ENCODE peak calls at places on chromosomes 4 and X, in nine cellular contexts. R is pancreas; P is progenitor cell of endocrine pancreas; K is breast epithelium; T is nephron progenitor cell; H is cardiac muscle cell; I is type B pancreatic cell; J is stomach; B is CD8-positive, alpha-beta T cell. S is an unnamed sample.

GRCh38 chrX:20410540-20410939 is 143.8 kb upstream of the RPS6KA3 start:
- DNase-seq in R (no peak), P (no peak), K (no peak), T (no peak), H (no peak), I (no peak), J (no peak), B (no peak), S (no peak)

GRCh38 chr4:148302416-148302815 is 139.8 kb downstream of the NR3C2 start:
- DNase-seq in R (no peak), P (no peak), K (no peak), T (no peak), H (no peak), I (no peak), J (no peak), B (no peak), S (no peak)

GRCh38 chr4:42555828-42556227 is 101.1 kb downstream of the ATP8A1 start:
- DNase-seq in R (no peak), P (no peak), K (no peak), T (no peak), H (no peak), I (no peak), J (no peak), B (no peak), S (no peak)

GRCh38 chr4:127145001-127145400 is 487.8 kb upstream of the INTU start:
- DNase-seq in R (no peak), P (no peak), K (no peak), T (no peak), H (no peak), I (no peak), J (no peak), B (no peak), S (no peak)

GRCh38 chrX:28312965-28313364 is 274.3 kb upstream of the IL1RAPL1 start:
- DNase-seq in R (no peak), P (no peak), K (no peak), T (no peak), H (no peak), I (no peak), J (no peak), B (no peak), S (no peak)

GRCh38 chrX:129651756-129652564 is 2.8 kb downstream of the APLN start:
- DNase-seq in R (no peak), P (no peak), K (no peak), T (no peak), H (peak), I (peak), J (peak), B (peak), S (peak)

GRCh38 chrX:12269484-12269883 is 131.2 kb downstream of the FRMPD4 start:
- DNase-seq in R (no peak), P (no peak), K (no peak), T (no peak), H (no peak), I (no peak), J (no peak), B (no peak), S (no peak)

GRCh38 chrX:129737921-129738320 is 858 bp upstream of the XPNPEP2 start:
- DNase-seq in R (no peak), P (no peak), K (no peak), T (no peak), H (no peak), I (no peak), J (no peak), B (no peak), S (no peak)

GRCh38 chrX:103066606-103067005 is 2.6 kb upstream of the BEX1 start:
- DNase-seq in R (no peak), P (no peak), K (no peak), T (no peak), H (no peak), I (no peak), J (no peak), B (no peak), S (no peak)

GRCh38 chr4:4390046-4390445 is 3.1 kb downstream of the NSG1 start:
- DNase-seq in R (no peak), P (no peak), K (no peak), T (no peak), H (no peak), I (no peak), J (no peak), B (no peak), S (no peak)

GRCh38 chr4:1767058-1767769 is 25.9 kb upstream of the FGFR3 start:
- DNase-seq in R (no peak), P (peak), K (no peak), T (peak), H (peak), I (no peak), J (no peak), B (no peak), S (no peak)

GRCh38 chr4:1205641-1206298 is 33.4 kb upstream of the SPON2 start:
- DNase-seq in R (peak), P (peak), K (no peak), T (no peak), H (no peak), I (peak), J (peak), B (no peak), S (peak)

GRCh38 chr4:6733358-6734164 is 17.6 kb downstream of the BLOC1S4 start:
- DNase-seq in R (no peak), P (no peak), K (no peak), T (no peak), H (no peak), I (no peak), J (no peak), B (no peak), S (no peak)

GRCh38 chr4:53507671-53508286 is 83.5 kb downstream of the LNX1 start:
- DNase-seq in R (no peak), P (no peak), K (no peak), T (no peak), H (no peak), I (no peak), J (peak), B (no peak), S (no peak)

GRCh38 chr4:77418333-77418732 is 187.3 kb upstream of the CXCL13 start:
- DNase-seq in R (no peak), P (no peak), K (no peak), T (no peak), H (no peak), I (no peak), J (no peak), B (no peak), S (no peak)

GRCh38 chrX:13220916-13221315 is 98.9 kb downstream of the ATXN3L start:
- DNase-seq in R (no peak), P (no peak), K (no peak), T (no peak), H (no peak), I (no peak), J (no peak), B (no peak), S (no peak)

GRCh38 chr4:47032405-47033106 is 1.2 kb downstream of the GABRB1 start:
- DNase-seq in R (peak), P (peak), K (no peak), T (peak), H (peak), I (peak), J (peak), B (peak), S (peak)

GRCh38 chr4:34043131-34043530 is 2201.2 kb downstream of the ARAP2 start:
- DNase-seq in R (no peak), P (no peak), K (no peak), T (no peak), H (peak), I (no peak), J (no peak), B (no peak), S (no peak)

GRCh38 chr4:1533501-1534064 is 127.3 kb upstream of the NKX1-1 start:
- DNase-seq in R (no peak), P (no peak), K (no peak), T (peak), H (no peak), I (no peak), J (no peak), B (no peak), S (no peak)

GRCh38 chr4:41678086-41678485 is 70.4 kb downstream of the PHOX2B start:
- DNase-seq in R (no peak), P (no peak), K (no peak), T (no peak), H (no peak), I (no peak), J (no peak), B (no peak), S (no peak)

GRCh38 chrX:10017866-10018265 is 50.7 kb downstream of the CLDN34 start:
- DNase-seq in R (no peak), P (no peak), K (peak), T (no peak), H (peak), I (no peak), J (no peak), B (no peak), S (no peak)
- TF ChIP-seq CTCF in R (no peak), P (no peak), K (no peak), T (no peak), H (no peak), I (no peak), J (no peak), B (no peak), S (no peak)

DNA sequence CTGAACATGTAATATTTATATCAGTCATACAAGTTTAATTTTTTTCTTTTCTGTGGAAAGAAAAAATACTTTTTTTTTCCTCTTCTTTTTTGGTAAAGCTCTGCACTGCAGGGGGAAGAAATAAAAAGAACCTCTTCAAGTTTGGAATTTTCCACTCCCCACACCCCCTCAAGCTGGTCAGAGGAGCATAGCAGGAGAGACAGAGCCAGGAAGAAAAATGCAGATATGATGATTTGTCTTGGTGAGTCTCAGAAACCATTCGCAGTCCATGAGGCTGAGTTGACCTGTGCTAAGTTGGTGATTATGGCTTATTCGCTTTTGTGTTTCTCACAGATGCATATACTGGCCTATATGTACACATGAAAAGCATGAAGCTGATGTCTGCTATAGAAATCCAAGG is 206.0 kb downstream of the LDB2 start:
- DNase-seq in R (no peak), P (no peak), K (no peak), T (no peak), H (no peak), I (no peak), J (no peak), B (no peak), S (no peak)
- TF ChIP-seq CTCF in R (no peak), P (no peak), K (no peak), T (no peak), H (no peak), I (no peak), J (no peak), B (no peak), S (no peak)

GRCh38 chrX:68669094-68669830 is 21.8 kb downstream of the STARD8 start:
- DNase-seq in R (no peak), P (no peak), K (no peak), T (peak), H (peak), I (no peak), J (no peak), B (no peak), S (no peak)

GRCh38 chrX:68666580-68666979 is 19.1 kb downstream of the STARD8 start:
- DNase-seq in R (peak), P (no peak), K (no peak), T (no peak), H (no peak), I (no peak), J (no peak), B (no peak), S (no peak)

GRCh38 chrX:68669872-68670271 is 22.4 kb downstream of the STARD8 start:
- DNase-seq in R (no peak), P (no peak), K (no peak), T (no peak), H (no peak), I (no peak), J (no peak), B (no peak), S (no peak)

GRCh38 chrX:68660746-68661145 is 13.3 kb downstream of the STARD8 start:
- DNase-seq in R (no peak), P (no peak), K (no peak), T (no peak), H (no peak), I (no peak), J (no peak), B (no peak), S (no peak)

DNA sequence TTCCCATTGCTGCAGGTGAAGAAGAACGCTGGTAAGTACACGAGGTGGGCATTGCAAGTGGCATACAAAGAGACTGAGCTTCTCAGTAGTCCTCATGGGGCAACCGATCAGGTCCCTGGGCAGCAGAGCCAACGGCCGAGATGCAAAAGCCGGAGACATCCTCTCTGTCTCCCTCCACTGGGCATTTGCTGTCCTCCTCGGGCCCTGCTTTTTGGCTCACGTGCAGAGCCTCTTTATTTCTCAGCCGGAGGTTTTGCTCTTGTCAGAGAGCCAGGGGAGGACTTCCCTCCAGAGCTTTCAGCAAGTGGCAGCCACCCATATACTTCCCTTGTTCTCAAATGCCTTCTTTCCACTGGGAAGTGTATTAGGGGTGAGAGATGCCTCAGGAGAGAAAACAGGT is 18.0 kb downstream of the STARD8 start:
- DNase-seq in R (no peak), P (no peak), K (no peak), T (no peak), H (no peak), I (no peak), J (no peak), B (no peak), S (no peak)
- TF ChIP-seq CTCF in R (no peak), P (no peak), K (no peak), T (no peak), H (peak), I (peak), J (no peak), B (no peak), S (no peak)

GRCh38 chr4:143296397-143297067 is 40.1 kb upstream of the GAB1 start:
- DNase-seq in R (no peak), P (no peak), K (no peak), T (no peak), H (no peak), I (no peak), J (no peak), B (no peak), S (no peak)
- TF ChIP-seq CTCF in R (no peak), P (no peak), K (no peak), T (no peak), H (no peak), I (no peak), J (no peak), B (no peak), S (no peak)

GRCh38 chr4:118587946-118588345 is 97.2 kb upstream of the METTL14 start:
- DNase-seq in R (no peak), P (no peak), K (no peak), T (no peak), H (no peak), I (no peak), J (no peak), B (no peak), S (no peak)
- TF ChIP-seq CTCF in R (no peak), P (no peak), K (no peak), T (no peak), H (no peak), I (no peak), J (no peak), B (no peak), S (no peak)

GRCh38 chrX:131764224-131764623 is 220.3 kb downstream of the OR13H1 start:
- DNase-seq in R (no peak), P (no peak), K (no peak), T (no peak), H (no peak), I (no peak), J (no peak), B (no peak), S (no peak)

GRCh38 chrX:131762802-131763234 is 218.9 kb downstream of the OR13H1 start:
- DNase-seq in R (peak), P (no peak), K (peak), T (no peak), H (no peak), I (no peak), J (peak), B (peak), S (peak)

GRCh38 chrX:131763674-131764073 is 219.8 kb downstream of the OR13H1 start:
- DNase-seq in R (peak), P (no peak), K (peak), T (no peak), H (no peak), I (no peak), J (peak), B (peak), S (peak)
- TF ChIP-seq CTCF in R (no peak), P (no peak), K (peak), T (no peak), H (no peak), I (no peak), J (peak), B (no peak), S (no peak)

DNA sequence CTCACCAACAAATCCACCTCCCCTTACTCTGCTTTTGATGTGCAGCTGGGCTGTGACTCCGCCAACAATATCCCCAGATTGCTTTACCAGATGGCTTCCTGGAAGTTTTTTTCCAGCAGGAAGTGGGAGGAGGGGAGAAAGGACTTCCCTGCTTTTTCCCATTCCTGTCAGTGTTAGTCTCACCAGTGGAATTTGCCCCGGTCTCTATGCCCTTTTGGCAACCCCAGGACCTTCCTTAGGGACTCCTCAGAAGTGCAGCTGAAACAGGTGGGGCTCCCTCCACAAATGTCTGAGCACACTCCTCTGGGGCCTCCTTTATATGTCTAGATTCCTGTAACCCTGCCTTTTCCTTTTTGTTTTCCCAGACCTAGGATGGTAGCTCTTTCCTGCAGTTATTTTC is 465.3 kb upstream of the IGFBP7 start:
- DNase-seq in R (no peak), P (no peak), K (no peak), T (no peak), H (no peak), I (no peak), J (no peak), B (no peak), S (no peak)
- TF ChIP-seq CTCF in R (no peak), P (no peak), K (no peak), T (no peak), H (no peak), I (no peak), J (no peak), B (no peak), S (no peak)

GRCh38 chr4:164337219-164337944 is 416.5 kb upstream of the SMIM31 start:
- DNase-seq in R (no peak), P (no peak), K (no peak), T (no peak), H (no peak), I (no peak), J (no peak), B (no peak), S (no peak)
- TF ChIP-seq CTCF in R (no peak), P (no peak), K (no peak), T (no peak), H (no peak), I (peak), J (no peak), B (no peak), S (no peak)

GRCh38 chr4:90292438-90292837 is 165.2 kb downstream of the CCSER1 start:
- DNase-seq in R (no peak), P (no peak), K (no peak), T (no peak), H (no peak), I (no peak), J (no peak), B (no peak), S (no peak)

DNA sequence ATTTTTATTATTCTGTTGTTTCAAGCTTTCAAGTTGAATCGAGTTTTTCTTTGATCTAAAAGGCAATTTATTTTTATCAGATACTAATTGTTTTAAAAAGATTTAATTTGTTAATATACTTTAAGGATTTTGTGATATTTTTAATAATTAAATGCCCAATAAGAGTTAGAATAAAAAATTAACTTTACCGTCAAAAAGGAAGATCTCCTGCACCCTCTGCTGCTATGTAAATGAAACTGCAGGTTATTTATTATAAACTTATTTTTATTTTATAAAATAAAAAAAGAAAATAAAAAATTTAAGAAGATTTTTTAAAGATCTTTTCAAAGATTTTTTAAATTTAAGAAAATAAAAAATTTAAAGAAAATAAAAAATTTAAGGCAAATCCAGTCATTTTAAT is 166.1 kb downstream of the CCSER1 start:
- DNase-seq in R (no peak), P (no peak), K (no peak), T (no peak), H (peak), I (no peak), J (no peak), B (no peak), S (no peak)
- TF ChIP-seq CTCF in R (no peak), P (peak), K (peak), T (peak), H (peak), I (peak), J (no peak), B (no peak), S (peak)

GRCh38 chrX:119189115-119189514 is 47.0 kb upstream of the PGRMC1 start:
- DNase-seq in R (no peak), P (no peak), K (no peak), T (no peak), H (no peak), I (no peak), J (no peak), B (no peak), S (no peak)
- TF ChIP-seq CTCF in R (no peak), P (no peak), K (no peak), T (no peak), H (no peak), I (no peak), J (no peak), B (no peak), S (no peak)